ENCODE peak calls at places on chromosomes 11 and 22, in five cellular contexts. One of them, this sample, is unnamed.

GRCh38 chr11:130778026-130778425 is 138.3 kb downstream of the SNX19 start:
- DNase-seq in GM04503: no peak
- DNase-seq in Kasumi-1: no peak
- DNase-seq in NB4: no peak
- DNase-seq in OCI-LY7: no peak
- DNase-seq in this sample: no peak

GRCh38 chr11:124892131-124892530 is 5.5 kb downstream of the ROBO4 start:
- DNase-seq in GM04503: no peak
- DNase-seq in Kasumi-1: no peak
- DNase-seq in NB4: no peak
- DNase-seq in OCI-LY7: no peak
- DNase-seq in this sample: no peak

GRCh38 chr11:375065-376025 is 6.0 kb downstream of the B4GALNT4 start:
- DNase-seq in GM04503: no peak
- DNase-seq in Kasumi-1: no peak
- DNase-seq in NB4: no peak
- DNase-seq in OCI-LY7: no peak
- DNase-seq in this sample: no peak

GRCh38 chr11:6705905-6706535 is 22.9 kb upstream of the MRPL17 start:
- DNase-seq in GM04503: no peak
- DNase-seq in Kasumi-1: peak
- DNase-seq in NB4: peak
- DNase-seq in OCI-LY7: peak
- DNase-seq in this sample: peak

GRCh38 chr22:20130739-20131592 is 638 bp upstream of the ZDHHC8 start:
- DNase-seq in GM04503: no peak
- DNase-seq in Kasumi-1: peak
- DNase-seq in NB4: peak
- DNase-seq in OCI-LY7: no peak
- DNase-seq in this sample: no peak

GRCh38 chr11:7572001-7572712 is 58.4 kb downstream of the PPFIBP2 start:
- DNase-seq in GM04503: no peak
- DNase-seq in Kasumi-1: no peak
- DNase-seq in NB4: no peak
- DNase-seq in OCI-LY7: no peak
- DNase-seq in this sample: no peak

GRCh38 chr11:127390465-127390864 is 389.9 kb upstream of the KIRREL3 start:
- DNase-seq in GM04503: no peak
- DNase-seq in Kasumi-1: no peak
- DNase-seq in NB4: no peak
- DNase-seq in OCI-LY7: no peak
- DNase-seq in this sample: no peak

GRCh38 chr11:81655351-81655750 is 1078.3 kb downstream of the FAM181B start:
- DNase-seq in GM04503: peak
- DNase-seq in Kasumi-1: no peak
- DNase-seq in NB4: no peak
- DNase-seq in OCI-LY7: no peak
- DNase-seq in this sample: no peak

GRCh38 chr22:29814003-29814402 is 24.1 kb downstream of the ASCC2 start:
- DNase-seq in GM04503: no peak
- DNase-seq in Kasumi-1: no peak
- DNase-seq in NB4: no peak
- DNase-seq in OCI-LY7: no peak
- DNase-seq in this sample: no peak

GRCh38 chr11:76806131-76806530 is 23.0 kb downstream of the TSKU start:
- DNase-seq in GM04503: no peak
- DNase-seq in Kasumi-1: no peak
- DNase-seq in NB4: no peak
- DNase-seq in OCI-LY7: no peak
- DNase-seq in this sample: no peak